ENCODE peak calls at places on chromosomes 5 and 9, in seven cellular contexts. O, W, C, U, H, E and J are unnamed samples.

GRCh38 chr9:33179298-33179697 is 12.2 kb upstream of the B4GALT1 start:
- DNase-seq in U (no peak), W (no peak), C (no peak), H (no peak), O (no peak), E (no peak), J (no peak)

GRCh38 chr5:96968614-96969013 is 32.7 kb downstream of the LNPEP start:
- DNase-seq in H (no peak), W (no peak), U (no peak), O (no peak), E (no peak), C (no peak), J (no peak)

GRCh38 chr5:171840066-171840465 is 54.4 kb downstream of the SMIM23 start:
- DNase-seq in U (no peak), W (no peak), E (no peak), H (no peak), O (no peak), C (no peak), J (no peak)

GRCh38 chr9:74783408-74783807 is 104.3 kb downstream of the TRPM6 start:
- DNase-seq in W (no peak), C (no peak), U (peak), H (peak), E (no peak), O (no peak), J (no peak)

GRCh38 chr9:94097788-94098413 is 13.6 kb downstream of the PTPDC1 start:
- DNase-seq in O (no peak), U (peak), H (peak), E (no peak), W (no peak), C (no peak), J (no peak)

GRCh38 chr5:120613729-120614128 is 149.6 kb downstream of the PRR16 start:
- DNase-seq in U (peak), O (no peak), E (no peak), W (no peak), C (no peak), H (no peak), J (no peak)

GRCh38 chr9:16413509-16414016 is 456.9 kb downstream of the BNC2 start:
- DNase-seq in C (no peak), O (no peak), H (peak), E (no peak), U (peak), W (no peak), J (no peak)

GRCh38 chr9:79769476-79770275 is 197.9 kb downstream of the TLE4 start:
- DNase-seq in C (no peak), E (no peak), H (no peak), O (no peak), W (no peak), U (no peak), J (no peak)

GRCh38 chr9:10005206-10005605 is 607.6 kb downstream of the PTPRD start:
- DNase-seq in W (no peak), C (no peak), E (no peak), O (no peak), H (no peak), U (no peak), J (no peak)

GRCh38 chr9:110065527-110065926 is 142.4 kb downstream of the C9orf152 start:
- DNase-seq in O (no peak), H (no peak), U (peak), C (no peak), E (no peak), W (no peak), J (no peak)

GRCh38 chr5:74589204-74590056 is 51.1 kb downstream of the ENC1 start:
- DNase-seq in U (no peak), H (no peak), W (no peak), E (no peak), O (no peak), C (peak), J (no peak)

GRCh38 chr9:133944746-133945135 is 47.4 kb downstream of the VAV2 start:
- DNase-seq in H (no peak), E (no peak), O (no peak), U (peak), W (no peak), C (peak), J (peak)

GRCh38 chr5:179274321-179275315 is 70.6 kb downstream of the ADAMTS2 start:
- DNase-seq in E (no peak), U (no peak), W (no peak), O (no peak), H (no peak), C (no peak), J (no peak)

GRCh38 chr5:52989781-52990530 is 804 bp downstream of the ITGA2 start:
- DNase-seq in H (peak), E (no peak), W (no peak), O (no peak), U (peak), C (peak), J (peak)

GRCh38 chr9:112120471-112120925 is 54.6 kb downstream of the SUSD1 start:
- DNase-seq in H (no peak), C (no peak), O (no peak), W (no peak), E (no peak), U (no peak), J (no peak)

GRCh38 chr5:65808261-65808741 is 86.3 kb downstream of the NLN start:
- DNase-seq in E (no peak), H (no peak), U (no peak), O (no peak), W (no peak), C (no peak), J (no peak)

GRCh38 chr5:149639718-149640117 is 58.4 kb downstream of the ARHGEF37 start:
- DNase-seq in E (no peak), W (no peak), C (no peak), H (no peak), U (no peak), O (no peak), J (no peak)

GRCh38 chr9:15355669-15356068 is 48.7 kb upstream of the TTC39B start:
- DNase-seq in C (no peak), U (no peak), H (no peak), O (no peak), W (no peak), E (no peak), J (no peak)

GRCh38 chr5:151602806-151603205 is 11.7 kb upstream of the FAT2 start:
- DNase-seq in O (no peak), W (no peak), H (no peak), C (no peak), E (no peak), U (no peak), J (no peak)

GRCh38 chr9:129863059-129863690 is 27.9 kb downstream of the USP20 start:
- DNase-seq in C (no peak), E (no peak), H (no peak), O (peak), U (peak), W (peak), J (peak)

GRCh38 chr9:114525505-114525904 is 20.2 kb upstream of the WHRN start:
- DNase-seq in H (peak), O (no peak), C (no peak), U (peak), W (no peak), E (no peak), J (no peak)

GRCh38 chr9:29208670-29209069 is 1635.4 kb upstream of the C9orf72 start:
- DNase-seq in H (no peak), W (no peak), E (no peak), C (no peak), O (no peak), U (no peak), J (no peak)

GRCh38 chr9:93965830-93966577 is 10.8 kb upstream of the BARX1 start:
- DNase-seq in H (no peak), W (no peak), O (no peak), U (no peak), C (no peak), E (no peak), J (peak)

GRCh38 chr9:127075592-127076380 is 46.6 kb downstream of the ANGPTL2 start:
- DNase-seq in E (no peak), C (no peak), H (no peak), O (no peak), W (no peak), U (no peak), J (no peak)

GRCh38 chr5:125863579-125863978 is 559.6 kb upstream of the GRAMD2B start:
- DNase-seq in C (no peak), H (no peak), E (no peak), W (no peak), O (no peak), U (no peak), J (no peak)

GRCh38 chr9:118059520-118060278 is 355.5 kb downstream of the TLR4 start:
- DNase-seq in O (no peak), C (no peak), U (peak), W (no peak), H (no peak), E (no peak), J (no peak)